ENCODE peak calls at places on chromosomes 1 and 21, in four cellular contexts. R, E, S and J are unnamed samples.

GRCh38 chr1:5649795-5650194 is 342.4 kb downstream of the NPHP4 start:
- DNase-seq in R (no peak), E (no peak), S (no peak), J (no peak)

GRCh38 chr21:34771512-34772028 is 102.8 kb downstream of the CLIC6 start:
- DNase-seq in R (no peak), E (peak; percentile 81), S (no peak), J (peak; percentile 58)

GRCh38 chr1:198304431-198304830 is 147.6 kb downstream of the NEK7 start:
- DNase-seq in R (no peak), E (no peak), S (no peak), J (no peak)

GRCh38 chr1:10686404-10687040 is 109.9 kb downstream of the CASZ1 start:
- DNase-seq in R (no peak), E (no peak), S (no peak), J (peak; percentile 69)

GRCh38 chr1:156591432-156592157 is at the start of gene NAXE:
- DNase-seq in R (peak; percentile 81), E (peak; percentile 41), S (no peak), J (peak; percentile 78)

GRCh38 chr21:46139686-46140085 is 15.7 kb downstream of the FTCD start:
- DNase-seq in R (no peak), E (no peak), S (no peak), J (no peak)

GRCh38 chr1:160309183-160309535 is 24.2 kb upstream of the PEX19 start:
- DNase-seq in R (no peak), E (peak; percentile 59), S (no peak), J (no peak)

GRCh38 chr1:222616535-222616934 is 1.4 kb upstream of the MIA3 start:
- DNase-seq in R (no peak), E (peak; percentile 91), S (no peak), J (peak; percentile 11)

GRCh38 chr21:44578371-44579055 is 1.9 kb downstream of the KRTAP10-5 start:
- DNase-seq in R (peak; percentile 16), E (no peak), S (no peak), J (no peak)

GRCh38 chr21:44581158-44581557 is 754 bp upstream of the KRTAP10-5 start:
- DNase-seq in R (no peak), E (no peak), S (no peak), J (no peak)

GRCh38 chr21:44582055-44582454 is 1.7 kb upstream of the KRTAP10-5 start:
- DNase-seq in R (peak; percentile 21), E (no peak), S (no peak), J (no peak)

GRCh38 chr21:44579833-44580144 is 615 bp downstream of the KRTAP10-5 start:
- DNase-seq in R (peak; percentile 23), E (no peak), S (no peak), J (no peak)

DNA sequence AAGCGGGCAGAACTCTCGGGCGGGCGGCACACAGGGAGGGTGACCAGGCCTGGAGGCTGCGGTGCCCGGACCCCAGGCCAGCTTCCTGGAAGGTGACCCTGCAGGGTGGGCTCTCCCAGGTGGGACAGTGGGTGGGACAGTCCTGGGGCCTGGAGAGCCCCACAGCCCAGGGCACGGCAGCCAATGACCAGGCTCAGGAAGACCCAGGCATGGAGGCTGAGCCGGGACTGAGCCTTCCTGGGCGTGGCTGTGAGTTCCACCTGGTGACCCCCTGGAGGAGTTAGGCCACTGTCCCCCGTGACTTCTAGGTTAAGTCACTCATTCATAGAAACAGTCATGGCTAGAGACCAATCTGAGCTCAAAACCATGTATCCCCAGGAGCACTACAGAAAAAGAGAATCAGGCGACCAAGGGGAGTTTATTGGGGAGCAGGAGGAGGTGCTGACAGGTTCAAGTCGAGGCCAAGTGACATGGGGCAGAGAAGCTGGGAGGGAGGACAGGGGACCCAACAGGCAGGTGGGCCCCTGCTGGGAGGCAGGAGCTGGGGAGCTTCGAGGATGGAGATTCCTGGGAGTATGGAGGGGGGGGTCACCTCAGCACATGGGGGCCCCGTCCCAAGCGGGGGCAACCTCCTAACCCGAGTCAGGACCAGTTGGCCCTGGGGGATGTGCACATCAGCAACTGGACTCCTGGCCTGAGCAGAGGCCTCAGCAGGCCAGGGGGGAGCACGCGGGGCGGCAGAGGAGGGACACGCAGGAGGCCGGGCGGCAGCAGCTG is 1.2 kb downstream of the KRTAP10-5 start:
- DNase-seq in R (peak; percentile 22), E (no peak), S (no peak), J (no peak)
- H2BK15ac ChIP-seq in R (no peak overlapping the region), E (no peak overlapping the region), S (no peak overlapping the region), J (no peak overlapping the region)

GRCh38 chr1:68974447-68974846 is 477.6 kb upstream of the DEPDC1 start:
- DNase-seq in R (no peak), E (no peak), S (no peak), J (peak; percentile 42)

GRCh38 chr1:68970571-68970970 is 473.7 kb upstream of the DEPDC1 start:
- DNase-seq in R (no peak), E (no peak), S (no peak), J (no peak)

GRCh38 chr1:68977211-68977610 is 480.3 kb upstream of the DEPDC1 start:
- DNase-seq in R (peak; percentile 40), E (no peak), S (peak; percentile 3), J (peak; percentile 42)

GRCh38 chr1:68975534-68975933 is 478.7 kb upstream of the DEPDC1 start:
- DNase-seq in R (peak; percentile 58), E (no peak), S (no peak), J (peak; percentile 98)

DNA sequence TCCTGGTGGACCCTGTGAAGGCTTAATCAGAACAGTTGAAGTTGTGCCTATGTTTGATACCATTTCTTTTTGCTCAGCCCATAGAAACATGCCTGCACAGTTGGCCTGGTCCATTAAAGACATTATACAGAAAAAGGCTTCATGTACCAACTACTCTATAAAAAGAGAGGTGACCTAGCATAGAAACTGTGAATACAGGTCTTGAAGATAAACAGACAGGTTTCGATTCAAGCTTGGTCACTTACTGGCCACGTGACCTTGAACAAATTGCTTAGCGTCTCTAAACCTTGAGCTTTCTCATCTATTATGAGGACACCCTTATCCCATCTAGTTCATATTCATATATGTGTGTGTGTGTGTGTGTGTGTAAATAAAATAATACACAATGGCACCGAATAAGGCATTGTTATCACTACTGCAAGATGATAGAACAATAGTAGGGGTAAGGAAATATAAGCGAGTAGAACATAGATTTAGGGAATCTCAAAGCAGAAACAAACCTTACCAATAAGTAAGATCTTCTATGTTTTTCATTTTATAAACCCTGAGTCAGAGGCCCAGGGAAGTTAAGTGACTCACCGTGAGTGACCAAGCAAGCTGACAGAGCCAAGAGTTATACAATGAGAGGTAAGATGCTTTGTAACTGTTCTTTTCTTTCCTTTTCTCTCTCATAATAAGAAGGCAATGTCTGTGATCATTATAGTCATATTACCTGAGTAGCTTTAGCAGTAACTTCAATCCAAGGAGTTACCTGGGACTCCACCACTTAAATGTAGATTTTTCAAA is 476.8 kb upstream of the DEPDC1 start:
- DNase-seq in R (no peak), E (peak; percentile 44), S (no peak), J (no peak)
- H3K56ac ChIP-seq in R (no peak overlapping the region), E (no peak overlapping the region), S (no peak overlapping the region), J (no peak overlapping the region)

GRCh38 chr1:245247356-245247755 is 92.6 kb downstream of the KIF26B start:
- DNase-seq in R (no peak), E (no peak), S (no peak), J (no peak)
- H2BK15ac ChIP-seq in R (no peak overlapping the region), E (no peak overlapping the region), S (no peak overlapping the region), J (no peak overlapping the region)

GRCh38 chr1:237211031-237211430 is 169.0 kb downstream of the RYR2 start:
- DNase-seq in R (no peak), E (no peak), S (no peak), J (no peak)

GRCh38 chr1:237206065-237206414 is 164.1 kb downstream of the RYR2 start:
- DNase-seq in R (no peak), E (no peak), S (no peak), J (no peak)

DNA sequence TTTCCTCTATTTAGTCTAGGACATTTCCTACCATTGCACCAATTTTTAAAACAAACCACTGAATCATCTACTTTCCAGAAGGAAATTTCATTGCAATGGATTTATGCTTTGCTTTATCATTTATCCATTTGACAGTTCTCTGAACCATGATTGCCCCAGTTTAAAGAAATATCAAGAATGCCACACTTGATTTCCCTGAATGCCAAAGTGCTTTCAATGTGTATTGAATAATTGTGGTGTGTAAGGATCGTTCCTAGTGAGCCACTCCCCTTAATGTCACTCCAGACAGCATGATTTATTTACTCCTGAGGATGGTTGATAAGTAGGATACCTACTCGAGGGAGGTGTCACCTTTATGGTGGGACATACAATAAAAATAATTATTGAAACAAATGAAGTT is 169.6 kb downstream of the RYR2 start:
- DNase-seq in R (no peak), E (no peak), S (no peak), J (no peak)
- H3K56ac ChIP-seq in R (no peak overlapping the region), E (no peak overlapping the region), S (no peak overlapping the region), J (no peak overlapping the region)

DNA sequence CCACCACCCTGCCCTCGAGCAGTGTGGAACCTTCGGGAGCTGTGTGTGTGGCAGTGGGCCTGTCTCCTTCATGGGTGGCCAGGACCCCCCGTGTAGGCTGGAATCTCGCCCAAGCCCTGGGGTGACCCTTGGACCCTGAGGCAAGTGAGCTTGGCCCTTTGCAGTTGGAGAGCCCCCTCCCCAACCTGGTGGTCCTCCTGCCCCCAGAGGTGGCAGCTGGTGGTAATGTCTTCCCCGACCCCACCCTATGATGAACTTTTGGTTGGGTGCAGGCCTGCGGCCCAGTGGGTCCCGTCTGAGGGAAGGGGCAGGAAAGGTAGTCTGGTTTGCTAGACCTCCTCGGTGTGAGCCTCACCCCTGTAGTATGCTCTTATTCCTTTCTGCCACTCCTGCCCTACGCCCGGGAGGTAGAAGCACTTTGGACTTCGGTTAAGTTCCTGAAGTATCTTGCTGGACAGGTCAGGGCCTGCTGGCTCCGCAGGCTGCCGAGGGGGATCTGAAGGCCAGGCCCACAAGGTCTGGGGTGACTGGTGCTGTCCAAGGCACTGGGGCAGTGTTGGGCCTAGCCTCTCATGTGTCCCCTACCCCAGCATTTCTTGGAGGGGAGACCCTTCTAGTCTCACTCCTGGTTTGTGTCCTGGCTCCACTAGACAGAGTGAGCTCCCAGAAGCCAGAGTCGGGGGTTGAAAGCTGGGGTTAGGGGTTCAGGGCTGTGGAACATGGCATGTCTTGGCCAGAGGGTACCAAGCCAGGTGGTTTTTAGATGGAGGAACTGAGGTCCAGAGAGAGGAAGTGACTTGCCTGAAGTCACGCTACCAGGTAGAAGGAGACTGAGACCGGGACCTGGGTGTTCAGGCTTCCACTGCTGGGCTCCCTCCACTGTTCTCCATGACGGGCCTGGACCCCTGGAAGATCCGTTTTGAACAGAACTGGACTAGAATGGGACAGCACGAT is 1.7 kb downstream of the ZNF362 start:
- DNase-seq in R (no peak), E (peak; percentile 20), S (no peak), J (no peak)
- H2BK15ac ChIP-seq in R (no peak overlapping the region), E (peak overlapping the region; percentile 60), S (peak overlapping the region; percentile 81), J (no peak overlapping the region)

GRCh38 chr21:22474403-22474802 is 1476.2 kb downstream of the NCAM2 start:
- DNase-seq in R (no peak), E (no peak), S (no peak), J (no peak)
- H3K56ac ChIP-seq in R (no peak overlapping the region), E (no peak overlapping the region), S (no peak overlapping the region), J (no peak overlapping the region)

GRCh38 chr1:186391841-186392240 is 16.2 kb downstream of the ODR4 start:
- DNase-seq in R (no peak), E (no peak), S (no peak), J (no peak)

GRCh38 chr1:186390925-186391324 is 15.3 kb downstream of the ODR4 start:
- DNase-seq in R (no peak), E (no peak), S (no peak), J (no peak)

GRCh38 chr1:186386725-186387383 is 11.2 kb downstream of the ODR4 start:
- DNase-seq in R (no peak), E (no peak), S (no peak), J (no peak)
- H2BK15ac ChIP-seq in R (no peak overlapping the region), E (no peak overlapping the region), S (no peak overlapping the region), J (no peak overlapping the region)